ENCODE peak calls at places on chromosomes 16 and 17, in seven cellular contexts. Q is posterior cingulate gyrus, J is ELF-1, D is endodermal cell, C is neural progenitor cell, N is transverse colon, B is HCT116. W is an unnamed sample.

GRCh38 chr16:66930189-66930588 is 4.0 kb downstream of the CIAO2B start:
- DNase-seq in Q (no peak), J (no peak), D (no peak), C (no peak), N (peak), B (no peak), W (peak)

GRCh38 chr16:21614896-21615295 is 15.5 kb downstream of the METTL9 start:
- DNase-seq in Q (no peak), J (no peak), D (no peak), C (no peak), N (no peak), B (no peak), W (no peak)

GRCh38 chr16:67967956-67968439 is 439 bp downstream of the SLC12A4 start:
- DNase-seq in Q (no peak), J (peak), D (peak), C (peak), N (peak), B (no peak), W (no peak)

GRCh38 chr17:46853896-46854444 is 2.6 kb downstream of the WNT9B start:
- DNase-seq in Q (no peak), J (no peak), D (peak), C (no peak), N (no peak), B (no peak), W (no peak)

GRCh38 chr17:1241904-1242303 is 28.3 kb upstream of the BHLHA9 start:
- DNase-seq in Q (no peak), J (no peak), D (no peak), C (no peak), N (no peak), B (no peak), W (peak)

GRCh38 chr16:3569851-3570250 is 7.4 kb downstream of the NLRC3 start:
- DNase-seq in Q (no peak), J (no peak), D (no peak), C (no peak), N (no peak), B (no peak), W (no peak)

GRCh38 chr17:50288306-50288705 is 14.0 kb downstream of the TMEM92 start:
- DNase-seq in Q (no peak), J (no peak), D (no peak), C (no peak), N (no peak), B (no peak), W (no peak)

GRCh38 chr16:22948058-22948602 is 134.2 kb downstream of the HS3ST2 start:
- DNase-seq in Q (peak), J (peak), D (peak), C (no peak), N (no peak), B (no peak), W (no peak)

GRCh38 chr17:51120739-51121619 is at the start of gene SPAG9:
- DNase-seq in Q (peak), J (peak), D (peak), C (peak), N (peak), B (peak), W (peak)

GRCh38 chr16:20614201-20615141 is 38.3 kb upstream of the ACSM2B start:
- DNase-seq in Q (no peak), J (no peak), D (no peak), C (no peak), N (no peak), B (no peak), W (no peak)

GRCh38 chr16:27313422-27314160 is at the start of gene IL4R:
- DNase-seq in Q (no peak), J (peak), D (peak), C (peak), N (peak), B (peak), W (peak)

GRCh38 chr17:41073676-41074075 is 8.0 kb upstream of the KRTAP2-4 start:
- DNase-seq in Q (no peak), J (no peak), D (no peak), C (no peak), N (no peak), B (no peak), W (no peak)

GRCh38 chr17:64527914-64528313 is 21.1 kb downstream of the CEP95 start:
- DNase-seq in Q (no peak), J (no peak), D (no peak), C (no peak), N (no peak), B (no peak), W (no peak)

GRCh38 chr17:36583787-36584186 is 7.9 kb upstream of the DHRS11 start:
- DNase-seq in Q (no peak), J (no peak), D (no peak), C (no peak), N (no peak), B (no peak), W (no peak)

GRCh38 chr16:15950167-15950854 is 895 bp downstream of the ABCC1 start:
- DNase-seq in Q (no peak), J (peak), D (peak), C (peak), N (peak), B (no peak), W (peak)

GRCh38 chr17:50165466-50165865 is 339 bp upstream of the SGCA start:
- DNase-seq in Q (no peak), J (no peak), D (no peak), C (no peak), N (no peak), B (no peak), W (no peak)

GRCh38 chr16:4338712-4339299 is 12.3 kb downstream of the PAM16 start:
- DNase-seq in Q (no peak), J (no peak), D (no peak), C (no peak), N (no peak), B (no peak), W (no peak)

GRCh38 chr17:77609553-77610517 is 348.7 kb upstream of the TNRC6C start:
- DNase-seq in Q (no peak), J (no peak), D (no peak), C (no peak), N (peak), B (no peak), W (no peak)

GRCh38 chr16:57544129-57544653 is 1.7 kb downstream of the ADGRG5 start:
- DNase-seq in Q (no peak), J (no peak), D (peak), C (no peak), N (peak), B (no peak), W (no peak)

GRCh38 chr16:79009911-79010310 is 590.6 kb downstream of the MAF start:
- DNase-seq in Q (no peak), J (no peak), D (no peak), C (no peak), N (no peak), B (no peak), W (no peak)

GRCh38 chr17:34201225-34201624 is 53.9 kb upstream of the CCL2 start:
- DNase-seq in Q (no peak), J (no peak), D (no peak), C (no peak), N (no peak), B (no peak), W (no peak)

GRCh38 chr16:11561440-11561797 is 25.3 kb downstream of the LITAF start:
- DNase-seq in Q (no peak), J (no peak), D (no peak), C (no peak), N (no peak), B (no peak), W (no peak)

GRCh38 chr16:9446471-9447194 is 355.2 kb downstream of the HAPSTR1 start:
- DNase-seq in Q (no peak), J (no peak), D (no peak), C (no peak), N (no peak), B (no peak), W (no peak)

GRCh38 chr17:43854498-43854897 is 7.5 kb downstream of the CD300LG start:
- DNase-seq in Q (no peak), J (no peak), D (no peak), C (no peak), N (no peak), B (no peak), W (no peak)

GRCh38 chr17:50653738-50654137 is 19.1 kb downstream of the ABCC3 start:
- DNase-seq in Q (no peak), J (no peak), D (no peak), C (no peak), N (no peak), B (no peak), W (no peak)

GRCh38 chr17:76410328-76410965 is 26.0 kb downstream of the SPHK1 start:
- DNase-seq in Q (no peak), J (no peak), D (no peak), C (no peak), N (no peak), B (no peak), W (no peak)

GRCh38 chr16:84847554-84848415 is 28.0 kb downstream of the CRISPLD2 start:
- DNase-seq in Q (no peak), J (no peak), D (no peak), C (peak), N (no peak), B (no peak), W (no peak)

GRCh38 chr17:57548421-57549385 is 196.4 kb downstream of the CCDC182 start:
- DNase-seq in Q (no peak), J (no peak), D (peak), C (no peak), N (no peak), B (no peak), W (no peak)

GRCh38 chr16:87140211-87141200 is 176.7 kb downstream of the C16orf95 start:
- DNase-seq in Q (no peak), J (no peak), D (no peak), C (no peak), N (no peak), B (no peak), W (no peak)

GRCh38 chr17:43403846-43404245 is 5.1 kb downstream of the ARL4D start:
- DNase-seq in Q (no peak), J (peak), D (peak), C (peak), N (no peak), B (no peak), W (no peak)

GRCh38 chr17:83106913-83107655 is 27.7 kb downstream of the METRNL start:
- DNase-seq in Q (no peak), J (no peak), D (no peak), C (no peak), N (no peak), B (no peak), W (no peak)

GRCh38 chr16:72099377-72099818 is 5.8 kb downstream of the DHX38 start:
- DNase-seq in Q (no peak), J (peak), D (peak), C (peak), N (peak), B (peak), W (no peak)

GRCh38 chr17:57406131-57406980 is 150.0 kb downstream of the MSI2 start:
- DNase-seq in Q (peak), J (peak), D (no peak), C (peak), N (no peak), B (no peak), W (no peak)

GRCh38 chr16:23435500-23435899 is 17.5 kb downstream of the COG7 start:
- DNase-seq in Q (no peak), J (peak), D (peak), C (peak), N (peak), B (peak), W (no peak)

GRCh38 chr17:5209396-5209795 is 17.7 kb upstream of the ZNF594 start:
- DNase-seq in Q (no peak), J (no peak), D (no peak), C (no peak), N (no peak), B (no peak), W (no peak)